ENCODE peak calls at places on chromosomes 3 and 15, in ten cellular contexts. H is mucosa of descending colon, P is WERI-Rb-1, F is cardiac muscle cell, Y is esophagus squamous epithelium, D is stomach, O is adrenal gland, A is HCT116, K is uterus, T is PC-3. J is an unnamed sample.

GRCh38 chr3:141094851-141095545 is 43.9 kb downstream of the SPSB4 start:
- DNase-seq in H (peak; percentile 32), P (no peak), F (peak; percentile 73), Y (no peak), D (no peak), O (peak; percentile 32), A (no peak), K (peak; percentile 62), T (no peak), J (no peak)

GRCh38 chr15:32104061-32104980 is 74.0 kb downstream of the CHRNA7 start:
- DNase-seq in H (no peak), P (no peak), F (no peak), Y (no peak), D (no peak), O (no peak), A (no peak), K (no peak), T (no peak), J (no peak)

GRCh38 chr3:47291158-47291753 is 8.5 kb downstream of the KLHL18 start:
- DNase-seq in H (no peak), P (no peak), F (no peak), Y (no peak), D (no peak), O (peak; percentile 49), A (no peak), K (no peak), T (no peak), J (no peak)

GRCh38 chr15:52256366-52256765 is 39.2 kb downstream of the MYO5C start:
- DNase-seq in H (peak; percentile 59), P (peak; percentile 75), F (peak; percentile 83), Y (peak; percentile 13), D (peak; percentile 74), O (peak; percentile 64), A (peak; percentile 62), K (peak; percentile 65), T (peak; percentile 80), J (peak; percentile 81)

GRCh38 chr3:57953541-57953940 is 54.7 kb upstream of the FLNB start:
- DNase-seq in H (no peak), P (no peak), F (no peak), Y (no peak), D (no peak), O (no peak), A (no peak), K (no peak), T (no peak), J (no peak)

GRCh38 chr15:52790166-52790708 is at the start of gene ONECUT1:
- DNase-seq in H (peak; percentile 72), P (peak; percentile 77), F (peak; percentile 61), Y (no peak), D (peak; percentile 51), O (no peak), A (no peak), K (no peak), T (peak; percentile 41), J (peak; percentile 96)

GRCh38 chr3:130508970-130509369 is 8.0 kb upstream of the COL6A6 start:
- DNase-seq in H (no peak), P (no peak), F (peak; percentile 62), Y (no peak), D (no peak), O (peak; percentile 37), A (no peak), K (peak; percentile 24), T (no peak), J (peak; percentile 11)

GRCh38 chr3:56819016-56819809 is 17.5 kb upstream of the ARHGEF3 start:
- DNase-seq in H (no peak), P (no peak), F (no peak), Y (no peak), D (no peak), O (no peak), A (no peak), K (no peak), T (peak; percentile 59), J (no peak)

GRCh38 chr3:195086885-195087284 is 184.1 kb downstream of the XXYLT1 start:
- DNase-seq in H (peak; percentile 23), P (no peak), F (no peak), Y (no peak), D (no peak), O (no peak), A (no peak), K (no peak), T (no peak), J (no peak)

GRCh38 chr3:106534206-106534605 is 665.4 kb upstream of the CBLB start:
- DNase-seq in H (no peak), P (no peak), F (peak; percentile 53), Y (no peak), D (no peak), O (no peak), A (no peak), K (no peak), T (peak; percentile 78), J (no peak)

GRCh38 chr3:53888229-53888628 is 3.4 kb downstream of the SELENOK start:
- DNase-seq in H (no peak), P (no peak), F (no peak), Y (no peak), D (no peak), O (no peak), A (no peak), K (no peak), T (no peak), J (no peak)

GRCh38 chr3:141426404-141427034 is 58.2 kb downstream of the ZBTB38 start:
- DNase-seq in H (peak; percentile 78), P (peak; percentile 94), F (peak; percentile 94), Y (no peak), D (peak; percentile 88), O (peak; percentile 89), A (no peak), K (peak; percentile 85), T (no peak), J (peak; percentile 42)

GRCh38 chr15:74258456-74259323 is 22.6 kb downstream of the CCDC33 start:
- DNase-seq in H (no peak), P (no peak), F (no peak), Y (no peak), D (no peak), O (no peak), A (no peak), K (no peak), T (no peak), J (no peak)

GRCh38 chr15:29114277-29115092 is 155.1 kb downstream of the NSMCE3 start:
- DNase-seq in H (no peak), P (no peak), F (peak; percentile 5), Y (no peak), D (no peak), O (no peak), A (no peak), K (no peak), T (no peak), J (peak; percentile 70)

GRCh38 chr15:29117778-29118177 is 151.8 kb downstream of the NSMCE3 start:
- DNase-seq in H (no peak), P (no peak), F (no peak), Y (no peak), D (no peak), O (no peak), A (no peak), K (no peak), T (no peak), J (no peak)

GRCh38 chr15:29113336-29114276 is 156.0 kb downstream of the NSMCE3 start:
- DNase-seq in H (no peak), P (no peak), F (no peak), Y (no peak), D (no peak), O (no peak), A (no peak), K (no peak), T (peak; percentile 9), J (no peak)

GRCh38 chr15:29116970-29117700 is 152.5 kb downstream of the NSMCE3 start:
- DNase-seq in H (no peak), P (no peak), F (no peak), Y (no peak), D (no peak), O (no peak), A (no peak), K (no peak), T (no peak), J (no peak)

GRCh38 chr15:29115093-29115991 is 154.3 kb downstream of the NSMCE3 start:
- DNase-seq in H (no peak), P (peak; percentile 46), F (peak; percentile 43), Y (no peak), D (no peak), O (peak; percentile 18), A (no peak), K (no peak), T (no peak), J (peak; percentile 95)
- H3K4me3 ChIP-seq in H (no peak overlapping the region), P (peak overlapping the region; percentile 55), F (no peak overlapping the region), Y (peak overlapping the region; percentile 58), D (peak overlapping the region; percentile 35), O (peak overlapping the region; percentile 13), A (no peak overlapping the region), K (peak overlapping the region; percentile 20), T (no peak overlapping the region), J (peak overlapping the region; percentile 51)

DNA sequence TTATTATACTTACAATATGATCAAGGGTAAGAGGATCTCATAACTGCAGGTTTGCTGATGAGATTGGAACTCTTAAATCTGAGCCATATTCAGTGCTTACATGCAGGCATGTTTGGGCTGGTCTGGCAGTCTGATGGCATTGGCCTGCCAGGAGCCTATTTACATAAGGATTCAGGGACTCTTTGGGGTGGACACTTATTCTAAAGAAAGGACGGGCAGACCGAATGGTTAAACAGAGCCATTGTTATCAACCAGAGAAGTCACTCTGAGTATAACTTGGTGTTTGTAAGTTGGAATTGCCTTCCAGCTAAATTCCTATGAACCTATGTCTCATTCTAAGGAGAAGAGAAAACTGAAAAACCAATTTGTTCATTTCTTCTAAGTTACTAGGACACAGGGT is 932.8 kb downstream of the IGSF11 start:
- DNase-seq in H (no peak), P (no peak), F (no peak), Y (no peak), D (no peak), O (no peak), A (no peak), K (no peak), T (no peak), J (no peak)
- H3K36me3 ChIP-seq in H (no peaks in the 10 kb centered on the region), P (no peaks in the 10 kb centered on the region), F (no peaks in the 10 kb centered on the region), Y (no peaks in the 10 kb centered on the region), D (no peaks in the 10 kb centered on the region), O (no peaks in the 10 kb centered on the region), A (no peaks in the 10 kb centered on the region), K (no peaks in the 10 kb centered on the region), T (no peaks in the 10 kb centered on the region), J (no peaks in the 10 kb centered on the region)

GRCh38 chr15:34055868-34056595 is 17.0 kb upstream of the AVEN start:
- DNase-seq in H (no peak), P (no peak), F (peak; percentile 94), Y (no peak), D (no peak), O (no peak), A (no peak), K (no peak), T (peak; percentile 11), J (no peak)
- H3K4me3 ChIP-seq in H (no peak overlapping the region), P (no peak overlapping the region), F (no peak overlapping the region), Y (no peak overlapping the region), D (no peak overlapping the region), O (no peak overlapping the region), A (no peak overlapping the region), K (no peak overlapping the region), T (no peak overlapping the region), J (no peak overlapping the region)

DNA sequence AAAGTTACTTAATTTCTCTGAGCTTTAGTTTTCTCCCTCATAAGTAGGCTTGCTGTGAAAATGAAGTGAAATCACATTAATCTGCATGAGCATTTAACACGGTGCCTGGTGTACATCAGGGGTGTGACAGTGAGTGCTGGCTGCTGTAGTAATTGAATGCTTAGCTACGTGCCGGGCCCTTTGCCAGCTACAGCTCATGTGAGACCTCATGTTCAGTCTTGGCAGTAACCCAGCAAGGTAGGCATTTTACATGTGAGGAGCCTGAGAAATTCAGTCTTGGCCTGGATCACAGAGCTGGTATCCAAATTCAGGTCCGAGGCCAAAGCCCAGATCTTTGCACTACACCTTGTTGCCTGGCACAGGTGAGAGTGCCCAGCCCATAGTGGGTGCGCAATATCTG is 9.1 kb downstream of the GHRL start:
- DNase-seq in H (no peak), P (no peak), F (no peak), Y (no peak), D (peak; percentile 90), O (peak; percentile 11), A (no peak), K (no peak), T (no peak), J (no peak)
- H3K36me3 ChIP-seq in H (no peaks in the 10 kb centered on the region), P (peaks cover 39% of the 10 kb centered on the region), F (peaks cover 12% of the 10 kb centered on the region), Y (peaks cover 56% of the 10 kb centered on the region), D (peaks cover 71% of the 10 kb centered on the region), O (peaks cover 62% of the 10 kb centered on the region), A (peaks cover 12% of the 10 kb centered on the region), K (no peaks in the 10 kb centered on the region), T (peaks cover 30% of the 10 kb centered on the region), J (peaks cover 22% of the 10 kb centered on the region)

J was measured in H7.